ENCODE peak calls at places on chromosomes 2 and 18, in nine cellular contexts. C is brain microvascular endothelial cell, V is heart left ventricle, Y is aorta, E is adrenal gland, M is WERI-Rb-1, N is transverse colon, T is kidney epithelial cell, X is GM23248. A is an unnamed sample.

GRCh38 chr2:43269074-43269572 is 42.7 kb upstream of the ZFP36L2 start:
- DNase-seq in V (peak; percentile 91), C (peak; percentile 97), X (peak; percentile 99), N (peak; percentile 66), Y (peak; percentile 91), M (peak; percentile 88), E (peak; percentile 94), T (peak; percentile 81), A (peak; percentile 43)

GRCh38 chr2:231854616-231855125 is 68.4 kb downstream of the COPS7B start:
- DNase-seq in E (no peak), Y (no peak), V (no peak), N (no peak), C (no peak), X (no peak), M (no peak), T (no peak), A (no peak)

GRCh38 chr2:84040281-84040680 is 418.8 kb downstream of the SUCLG1 start:
- DNase-seq in T (no peak), C (no peak), Y (no peak), N (no peak), X (no peak), M (no peak), V (no peak), E (no peak), A (no peak)

GRCh38 chr2:237497009-237497819 is 10.2 kb downstream of the MLPH start:
- DNase-seq in N (no peak), C (no peak), X (no peak), V (no peak), Y (peak; percentile 34), M (no peak), T (no peak), E (no peak), A (peak; percentile 76)

GRCh38 chr2:147374410-147374811 is 470.4 kb upstream of the ACVR2A start:
- DNase-seq in N (no peak), V (no peak), T (no peak), Y (no peak), X (peak; percentile 62), C (no peak), M (no peak), E (no peak), A (no peak)

GRCh38 chr2:212346865-212347264 is 191.7 kb downstream of the ERBB4 start:
- DNase-seq in C (no peak), N (no peak), Y (no peak), M (no peak), T (no peak), V (no peak), E (no peak), X (no peak), A (no peak)

GRCh38 chr18:7367336-7367735 is 136.4 kb downstream of the LRRC30 start:
- DNase-seq in T (no peak), N (no peak), C (no peak), M (no peak), Y (no peak), E (no peak), V (no peak), X (no peak), A (peak; percentile 49)

GRCh38 chr2:121906170-121906569 is 150.7 kb downstream of the TSN start:
- DNase-seq in M (no peak), V (no peak), X (peak; percentile 22), C (no peak), Y (no peak), N (no peak), T (no peak), E (no peak), A (no peak)

GRCh38 chr2:104862061-104862941 is 8.4 kb downstream of the POU3F3 start:
- DNase-seq in Y (no peak), X (peak; percentile 27), N (no peak), E (no peak), C (no peak), V (no peak), T (no peak), M (no peak), A (peak; percentile 95)

GRCh38 chr18:6557470-6558245 is 142.9 kb upstream of the L3MBTL4 start:
- DNase-seq in C (no peak), T (no peak), N (no peak), E (no peak), X (no peak), Y (no peak), V (no peak), M (no peak), A (no peak)

GRCh38 chr18:30566877-30567276 is 475.7 kb downstream of the DSC3 start:
- DNase-seq in X (no peak), M (no peak), V (no peak), N (no peak), C (no peak), Y (no peak), T (no peak), E (no peak), A (no peak)

GRCh38 chr2:56376699-56377665 is 193.2 kb downstream of the CCDC85A start:
- DNase-seq in V (no peak), Y (no peak), M (no peak), X (peak; percentile 50), N (no peak), E (no peak), C (no peak), T (no peak), A (no peak)

GRCh38 chr2:1068241-1068640 is 117.6 kb downstream of the SNTG2 start:
- DNase-seq in C (no peak), V (no peak), M (no peak), E (no peak), X (no peak), T (no peak), Y (no peak), N (no peak), A (no peak)

GRCh38 chr2:132645943-132646804 is 23.8 kb downstream of the LYPD1 start:
- DNase-seq in T (no peak), C (no peak), Y (no peak), V (no peak), E (no peak), M (no peak), X (no peak), N (no peak), A (peak; percentile 20)

GRCh38 chr18:68564961-68565360 is 149.9 kb downstream of the TMX3 start:
- DNase-seq in V (no peak), C (no peak), M (no peak), Y (no peak), N (no peak), X (peak; percentile 58), T (no peak), E (no peak), A (no peak)

GRCh38 chr2:36657703-36658102 is 38.8 kb upstream of the VIT start:
- DNase-seq in C (no peak), X (no peak), V (no peak), T (no peak), N (no peak), E (no peak), M (no peak), Y (no peak), A (no peak)

GRCh38 chr2:161576421-161576820 is 47.8 kb upstream of the SLC4A10 start:
- DNase-seq in Y (no peak), M (peak; percentile 40), T (no peak), E (no peak), V (no peak), N (no peak), X (peak; percentile 23), C (no peak), A (peak; percentile 69)

GRCh38 chr2:140808816-140809215 is 1322.0 kb downstream of the LRP1B start:
- DNase-seq in C (no peak), Y (no peak), X (no peak), E (no peak), N (no peak), V (no peak), M (peak; percentile 13), T (no peak), A (no peak)

GRCh38 chr2:223941579-223942277 is 3.4 kb downstream of the WDFY1 start:
- DNase-seq in E (peak; percentile 34), C (peak; percentile 76), V (no peak), Y (no peak), N (peak; percentile 37), X (peak; percentile 88), T (no peak), M (no peak), A (no peak)

GRCh38 chr2:113822087-113822805 is 65.8 kb upstream of the SLC35F5 start:
- DNase-seq in V (no peak), Y (no peak), N (no peak), E (no peak), T (no peak), X (no peak), M (no peak), C (no peak), A (no peak)

DNA sequence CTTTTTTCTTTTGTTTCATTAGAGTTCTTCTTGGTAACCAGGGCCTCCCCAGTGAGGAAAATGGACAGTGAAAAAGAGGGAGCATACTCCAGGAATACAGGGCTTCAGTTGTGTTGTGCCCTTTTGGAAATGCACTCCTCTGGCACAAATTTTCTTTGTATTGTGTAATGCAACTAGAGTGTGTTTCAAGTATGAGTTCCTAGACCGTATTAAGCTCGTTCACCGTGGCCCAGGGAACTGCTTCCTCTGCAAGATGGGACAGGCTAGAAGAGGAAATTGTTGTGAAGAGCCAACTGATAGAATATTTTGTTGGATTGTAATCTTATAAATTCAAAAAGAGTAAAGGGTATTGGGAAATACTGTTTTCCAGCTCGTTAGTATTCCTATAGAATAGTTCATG is 137.2 kb upstream of the TTC39C start:
- DNase-seq in Y (no peak), C (no peak), E (no peak), T (no peak), X (no peak), M (no peak), N (no peak), V (no peak), A (no peak)
- H3K4me3 ChIP-seq in Y (no peak overlapping the region), C (no peak overlapping the region), E (no peak overlapping the region), T (no peak overlapping the region), X (no peak overlapping the region), M (no peak overlapping the region), N (no peak overlapping the region), V (no peak overlapping the region), A (no peak overlapping the region)

GRCh38 chr2:191291471-191291870 is 46.3 kb downstream of the MYO1B start:
- DNase-seq in Y (no peak), C (no peak), T (no peak), N (no peak), E (no peak), X (peak; percentile 39), M (no peak), V (no peak), A (no peak)
- H3K27me3 ChIP-seq in Y (no peaks in the 10 kb centered on the region), C (no peaks in the 10 kb centered on the region), T (no peaks in the 10 kb centered on the region), N (no peaks in the 10 kb centered on the region), E (no peaks in the 10 kb centered on the region), X (no peaks in the 10 kb centered on the region), M (no peaks in the 10 kb centered on the region), V (no peaks in the 10 kb centered on the region), A (no peaks in the 10 kb centered on the region)

DNA sequence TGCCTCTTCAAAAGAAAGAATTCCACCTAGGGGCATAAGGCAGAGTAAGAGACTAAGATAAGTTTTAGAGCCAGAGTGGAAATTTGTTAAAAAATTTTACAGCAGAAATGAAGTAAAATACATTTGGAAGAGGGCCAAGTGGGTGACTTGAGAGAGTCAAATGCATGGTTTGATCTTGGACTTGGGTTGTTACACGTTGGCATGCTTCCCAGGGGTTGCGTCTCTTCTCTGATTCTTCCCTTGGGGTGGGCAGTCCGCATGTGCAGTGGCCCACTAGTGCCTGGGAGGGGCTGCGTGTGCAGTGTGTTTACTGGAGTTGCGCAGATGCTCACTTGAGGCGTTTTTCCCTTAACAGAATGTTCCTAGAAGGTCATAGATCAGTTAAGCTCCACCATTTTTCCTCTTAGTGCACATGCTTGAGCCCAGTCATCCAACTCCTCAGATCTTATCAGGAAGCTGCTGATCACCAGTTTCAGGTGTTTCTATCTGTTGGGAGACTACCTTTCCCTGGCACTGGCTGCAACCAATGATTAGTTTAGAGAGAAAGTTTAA is 13.1 kb downstream of the SEH1L start:
- DNase-seq in Y (no peak), V (no peak), N (peak; percentile 74), E (no peak), X (peak; percentile 5), T (no peak), M (no peak), C (no peak), A (no peak)
- H3K36me3 ChIP-seq in Y (peaks cover 4% of the 10 kb centered on the region), V (no peaks in the 10 kb centered on the region), N (no peaks in the 10 kb centered on the region), E (peaks cover 12% of the 10 kb centered on the region), X (peaks cover 47% of the 10 kb centered on the region), T (no peaks in the 10 kb centered on the region), M (peaks cover 64% of the 10 kb centered on the region), C (peaks cover 22% of the 10 kb centered on the region), A (peaks cover 4% of the 10 kb centered on the region)

GRCh38 chr2:178452334-178452733 is 1.2 kb downstream of the PJVK start:
- DNase-seq in Y (no peak), M (no peak), E (no peak), X (no peak), N (no peak), V (no peak), C (no peak), T (no peak), A (no peak)
- H3K4me3 ChIP-seq in Y (no peak overlapping the region), M (peak overlapping the region; percentile 73), E (no peak overlapping the region), X (peak overlapping the region; percentile 89), N (no peak overlapping the region), V (no peak overlapping the region), C (no peak overlapping the region), T (no peak overlapping the region), A (no peak overlapping the region)

A was measured in H7.